ENCODE peak calls at places on chromosomes 11 and 22, in ten cellular contexts. X is prostate gland; E is PC-9; C is CD4-positive, CD25-positive, alpha-beta regulatory T cell; N is cardiac muscle cell; T is caudate nucleus; S is mesenchymal stem cell; D is IMR-90; J is mammary epithelial cell; A is H9. V is an unnamed sample.

GRCh38 chr11:119493712-119494111 is 70.7 kb upstream of the THY1 start:
- DNase-seq in X (no peak), E (peak; percentile 53), C (no peak), N (peak; percentile 84), T (no peak), S (peak; percentile 11), D (peak; percentile 25), J (peak; percentile 43), A (peak; percentile 83), V (no peak)

GRCh38 chr11:27088353-27088752 is 47.7 kb downstream of the BBOX1 start:
- DNase-seq in X (peak; percentile 36), E (no peak), C (no peak), N (no peak), T (no peak), S (no peak), D (no peak), J (peak; percentile 80), A (no peak), V (peak; percentile 40)

GRCh38 chr11:45181595-45182550 is 35.4 kb downstream of the PRDM11 start:
- DNase-seq in X (no peak), E (no peak), C (no peak), N (no peak), T (no peak), S (peak; percentile 18), D (no peak), J (no peak), A (no peak), V (no peak)

GRCh38 chr22:35835998-35836691 is 118.5 kb downstream of the APOL5 start:
- DNase-seq in X (peak; percentile 31), E (peak; percentile 57), C (no peak), N (peak; percentile 57), T (no peak), S (peak; percentile 78), D (peak; percentile 86), J (peak; percentile 80), A (peak; percentile 70), V (peak; percentile 29)

GRCh38 chr11:134480129-134480652 is 68.1 kb upstream of the B3GAT1 start:
- DNase-seq in X (no peak), E (no peak), C (no peak), N (no peak), T (no peak), S (no peak), D (no peak), J (no peak), A (peak; percentile 8), V (no peak)

GRCh38 chr11:61279934-61280656 is 15.0 kb downstream of the VWCE start:
- DNase-seq in X (peak; percentile 33), E (no peak), C (no peak), N (no peak), T (no peak), S (no peak), D (peak; percentile 58), J (peak; percentile 97), A (no peak), V (peak; percentile 93)

GRCh38 chr22:23404689-23405365 is 175.3 kb downstream of the IGLL1 start:
- DNase-seq in X (no peak), E (peak; percentile 22), C (no peak), N (peak; percentile 91), T (no peak), S (peak; percentile 54), D (peak; percentile 40), J (no peak), A (peak; percentile 39), V (no peak)

GRCh38 chr22:36180038-36180880 is 19.7 kb upstream of the APOL3 start:
- DNase-seq in X (peak; percentile 78), E (peak; percentile 55), C (peak; percentile 71), N (peak; percentile 82), T (peak; percentile 43), S (peak; percentile 62), D (peak; percentile 56), J (peak; percentile 35), A (peak; percentile 87), V (no peak)

GRCh38 chr11:132595711-132596111 is 936.6 kb downstream of the OPCML start:
- DNase-seq in X (no peak), E (no peak), C (no peak), N (peak; percentile 21), T (no peak), S (no peak), D (peak; percentile 25), J (no peak), A (no peak), V (no peak)

GRCh38 chr11:103806130-103806900 is 230.1 kb upstream of the DDI1 start:
- DNase-seq in X (no peak), E (no peak), C (no peak), N (no peak), T (no peak), S (peak; percentile 78), D (peak; percentile 93), J (peak; percentile 67), A (no peak), V (peak; percentile 29)

GRCh38 chr11:46252373-46252914 is 25.0 kb upstream of the CREB3L1 start:
- DNase-seq in X (no peak), E (no peak), C (no peak), N (no peak), T (no peak), S (peak; percentile 42), D (no peak), J (no peak), A (peak; percentile 15), V (no peak)

GRCh38 chr11:65126624-65127274 is 4.6 kb downstream of the MRPL49 start:
- DNase-seq in X (no peak), E (no peak), C (no peak), N (no peak), T (no peak), S (no peak), D (no peak), J (no peak), A (no peak), V (no peak)

GRCh38 chr22:40392618-40393017 is 22.2 kb downstream of the SGSM3 start:
- DNase-seq in X (no peak), E (no peak), C (no peak), N (no peak), T (no peak), S (no peak), D (peak; percentile 49), J (no peak), A (no peak), V (no peak)

GRCh38 chr11:117851091-117851490 is 25.4 kb downstream of the FXYD6 start:
- DNase-seq in X (no peak), E (no peak), C (no peak), N (no peak), T (no peak), S (no peak), D (peak; percentile 4), J (no peak), A (peak; percentile 29), V (no peak)

GRCh38 chr11:126197277-126197939 is 14.0 kb downstream of the RPUSD4 start:
- DNase-seq in X (no peak), E (no peak), C (no peak), N (no peak), T (no peak), S (peak; percentile 54), D (peak; percentile 90), J (peak; percentile 28), A (no peak), V (peak; percentile 5)

GRCh38 chr11:46383974-46384701 is 2.7 kb downstream of the MDK start:
- DNase-seq in X (no peak), E (no peak), C (no peak), N (no peak), T (no peak), S (no peak), D (no peak), J (no peak), A (no peak), V (no peak)

GRCh38 chr11:114088216-114088615 is 28.7 kb downstream of the ZBTB16 start:
- DNase-seq in X (no peak), E (no peak), C (no peak), N (no peak), T (no peak), S (no peak), D (no peak), J (no peak), A (no peak), V (no peak)
- H3K27ac ChIP-seq in X (no peak overlapping the region), E (no peak overlapping the region), C (no peak overlapping the region), N (no peak overlapping the region), T (peak overlapping the region; percentile 82), S (no peak overlapping the region), D (no peak overlapping the region), J (no peak overlapping the region), A (no peak overlapping the region), V (no peak overlapping the region)

DNA sequence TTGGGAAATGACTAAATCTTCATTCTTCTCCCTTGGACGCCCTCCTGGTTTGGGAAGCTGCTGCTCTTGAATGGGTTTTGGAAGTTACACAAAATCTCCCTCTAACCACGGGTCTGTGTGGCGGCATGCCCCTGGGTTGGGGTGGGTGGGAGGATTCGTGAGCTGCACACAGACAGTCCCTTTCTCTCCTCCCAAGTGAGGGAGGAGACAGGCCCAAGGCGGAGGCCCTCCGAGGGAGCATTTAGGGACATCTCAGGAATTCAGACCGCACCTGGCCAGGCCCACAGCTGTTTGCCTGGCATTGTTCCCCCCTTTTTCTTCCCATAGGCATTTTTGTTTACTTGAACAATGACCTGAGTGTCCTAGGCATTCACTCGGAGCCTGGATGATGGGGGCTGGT is 94.1 kb downstream of the MPPED1 start:
- DNase-seq in X (no peak), E (no peak), C (no peak), N (no peak), T (no peak), S (no peak), D (no peak), J (no peak), A (no peak), V (no peak)
- H3K27ac ChIP-seq in X (no peak overlapping the region), E (no peak overlapping the region), C (no peak overlapping the region), N (no peak overlapping the region), T (no peak overlapping the region), S (no peak overlapping the region), D (no peak overlapping the region), J (no peak overlapping the region), A (no peak overlapping the region), V (no peak overlapping the region)

DNA sequence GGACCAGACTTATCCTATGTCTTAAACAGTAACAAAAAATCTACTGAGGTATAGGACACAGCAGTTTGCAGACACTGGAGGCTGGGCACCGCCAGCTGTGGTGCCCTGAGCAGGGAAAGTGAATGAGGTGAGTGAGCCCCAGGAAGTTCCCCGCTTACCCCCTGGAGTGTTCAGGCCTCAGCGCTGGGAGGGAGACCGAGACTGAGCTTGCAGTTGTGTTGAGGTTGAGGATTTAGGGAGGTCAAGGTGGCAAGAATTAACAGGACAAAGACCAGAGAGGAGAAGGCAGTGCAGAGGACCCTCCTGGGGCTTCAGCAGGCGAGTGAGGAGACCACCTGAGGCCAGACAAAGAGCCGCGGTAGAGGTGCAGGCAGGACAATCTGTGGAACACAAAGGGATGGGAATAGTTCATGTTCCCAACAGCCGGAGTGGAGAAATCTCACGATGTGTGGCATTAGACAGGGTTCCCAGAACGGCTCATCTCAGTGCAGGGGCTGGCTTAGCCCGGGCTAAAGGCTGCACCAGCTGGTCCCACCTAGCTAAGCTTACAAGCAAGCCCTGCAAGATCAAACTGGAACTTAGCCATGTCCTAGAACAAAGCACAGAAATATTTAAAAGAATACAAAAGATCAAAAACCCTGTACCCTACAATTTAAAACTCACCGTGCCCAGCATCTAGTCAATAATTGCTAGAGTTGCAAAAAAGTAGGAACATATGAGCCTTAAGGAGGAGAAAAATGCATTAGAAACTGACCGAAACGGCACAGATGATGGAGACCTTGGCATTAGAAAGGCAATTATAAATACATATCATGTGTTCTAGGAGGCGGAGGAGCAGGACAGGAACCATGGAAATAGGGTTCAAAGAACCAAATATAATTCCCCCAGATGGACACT is 47.4 kb upstream of the PITPNB start:
- DNase-seq in X (no peak), E (no peak), C (no peak), N (no peak), T (no peak), S (no peak), D (no peak), J (no peak), A (no peak), V (no peak)
- H3K27ac ChIP-seq in X (no peak overlapping the region), E (no peak overlapping the region), C (no peak overlapping the region), N (no peak overlapping the region), T (no peak overlapping the region), S (no peak overlapping the region), D (no peak overlapping the region), J (no peak overlapping the region), A (no peak overlapping the region), V (no peak overlapping the region)

GRCh38 chr22:32571764-32572163 is 97.2 kb downstream of the FBXO7 start:
- DNase-seq in X (no peak), E (no peak), C (no peak), N (no peak), T (no peak), S (no peak), D (no peak), J (no peak), A (no peak), V (no peak)
- H3K27ac ChIP-seq in X (no peak overlapping the region), E (no peak overlapping the region), C (no peak overlapping the region), N (no peak overlapping the region), T (no peak overlapping the region), S (no peak overlapping the region), D (no peak overlapping the region), J (no peak overlapping the region), A (no peak overlapping the region), V (no peak overlapping the region)